ENCODE peak calls at places on chromosome 7, in eight cellular contexts. S, K, C, U, E, N, V and Z are unnamed samples.

GRCh38 chr7:22696672-22697071 is 30.3 kb upstream of the IL6 start:
- DNase-seq in S (peak; percentile 43), E (no peak), N (no peak), U (no peak), V (no peak), C (peak; percentile 61), K (no peak), Z (peak; percentile 10)

GRCh38 chr7:101303102-101303701 is 18.4 kb downstream of the IFT22 start:
- DNase-seq in V (no peak), E (no peak), N (no peak), S (no peak), K (no peak), C (peak; percentile 6), U (peak; percentile 49), Z (no peak)

GRCh38 chr7:5423272-5423843 is at the start of gene TNRC18:
- DNase-seq in N (no peak), E (no peak), U (peak; percentile 82), K (no peak), V (peak; percentile 19), C (no peak), S (peak; percentile 91), Z (no peak)

GRCh38 chr7:112515989-112516388 is 35.2 kb downstream of the LSMEM1 start:
- DNase-seq in V (no peak), N (no peak), C (no peak), K (no peak), E (no peak), U (no peak), S (no peak), Z (no peak)

GRCh38 chr7:99943641-99944507 is 14.5 kb upstream of the GJC3 start:
- DNase-seq in K (no peak), C (no peak), N (no peak), S (no peak), E (no peak), U (no peak), V (no peak), Z (no peak)

GRCh38 chr7:123615344-123615743 is 13.7 kb downstream of the ASB15 start:
- DNase-seq in E (no peak), N (no peak), C (peak; percentile 75), U (no peak), V (no peak), S (no peak), K (no peak), Z (no peak)

GRCh38 chr7:157932498-157933218 is 595.9 kb downstream of the DNAJB6 start:
- DNase-seq in E (no peak), U (no peak), C (peak; percentile 1), S (no peak), V (no peak), K (peak; percentile 59), N (no peak), Z (no peak)

GRCh38 chr7:81625311-81625651 is 144.6 kb downstream of the HGF start:
- DNase-seq in U (no peak), V (no peak), C (no peak), K (no peak), S (no peak), E (no peak), N (no peak), Z (no peak)

GRCh38 chr7:4845740-4846142 is 16.1 kb downstream of the PAPOLB start:
- DNase-seq in C (no peak), V (no peak), E (peak; percentile 68), U (no peak), N (no peak), S (no peak), K (no peak), Z (no peak)

GRCh38 chr7:80859272-80859970 is 59.4 kb downstream of the SEMA3C start:
- DNase-seq in K (no peak), S (no peak), E (peak; percentile 63), N (no peak), U (no peak), C (peak; percentile 50), V (peak; percentile 50), Z (peak; percentile 13)

GRCh38 chr7:91055219-91055618 is 209.0 kb upstream of the FZD1 start:
- DNase-seq in V (no peak), K (no peak), C (no peak), S (no peak), E (no peak), N (no peak), U (no peak), Z (no peak)
- TF ChIP-seq CTCF in V (no peak), K (peak; percentile 43), C (no peak), S (peak; percentile 8), E (no peak), N (no peak), U (no peak), Z (peak; percentile 26)

DNA sequence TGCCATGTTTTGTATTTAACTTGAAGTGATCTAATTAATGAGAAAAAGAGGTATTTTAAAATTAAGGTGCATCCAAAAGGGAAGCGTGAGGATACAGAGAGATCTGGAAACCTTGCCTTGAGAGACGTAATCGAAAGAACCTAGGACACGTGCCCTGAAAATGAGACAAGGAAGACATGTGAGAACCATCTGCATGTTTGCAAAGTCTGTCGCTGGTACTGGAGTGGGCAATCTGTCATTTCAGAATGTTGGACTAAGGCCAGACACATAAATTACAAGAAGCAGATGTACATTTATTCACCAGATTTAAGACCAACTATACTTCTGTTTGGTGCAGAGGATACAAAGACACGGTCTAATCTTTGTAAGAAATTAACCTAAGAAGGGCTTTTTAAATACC is 9.2 kb downstream of the AGR2 start:
- DNase-seq in N (no peak), V (no peak), E (no peak), C (no peak), S (no peak), K (no peak), U (no peak), Z (no peak)
- H3K27ac ChIP-seq in N (no peak overlapping the region), V (no peak overlapping the region), E (no peak overlapping the region), C (no peak overlapping the region), S (no peak overlapping the region), K (no peak overlapping the region), U (no peak overlapping the region), Z (no peak overlapping the region)

GRCh38 chr7:151897201-151897711 is 20.3 kb upstream of the PRKAG2 start:
- DNase-seq in U (no peak), E (no peak), C (no peak), N (no peak), V (no peak), K (peak; percentile 16), S (peak; percentile 22), Z (no peak)
- TF ChIP-seq CTCF in U (no peak), E (no peak), C (no peak), N (no peak), V (no peak), K (no peak), S (no peak), Z (no peak)

GRCh38 chr7:149422065-149422913 is 38.6 kb downstream of the ZNF777 start:
- DNase-seq in U (peak; percentile 85), N (peak; percentile 66), V (no peak), C (peak; percentile 64), K (peak; percentile 85), S (peak; percentile 99), E (no peak), Z (peak; percentile 77)
- H3K27ac ChIP-seq in U (no peak overlapping the region), N (peak overlapping the region; percentile 60), V (no peak overlapping the region), C (no peak overlapping the region), K (no peak overlapping the region), S (no peak overlapping the region), E (peak overlapping the region; percentile 24), Z (peak overlapping the region; percentile 38)